ENCODE peak calls at places on chromosomes 3 and 15, in ten cellular contexts. S, I, J, T, W, Q, Y, X, Z and E are unnamed samples.

GRCh38 chr3:194255252-194256039 is 95.7 kb downstream of the CPN2 start:
- DNase-seq in S (peak; percentile 24), J (no peak), T (peak; percentile 49), Q (no peak), Z (no peak), X (peak; percentile 27), I (peak; percentile 95), Y (no peak), W (no peak), E (peak; percentile 16)

GRCh38 chr3:66825421-66825820 is 172.7 kb upstream of the KBTBD8 start:
- DNase-seq in X (no peak), Z (no peak), S (no peak), T (no peak), I (no peak), Y (no peak), J (no peak), Q (no peak), W (no peak), E (no peak)

GRCh38 chr3:56747150-56747549 is 54.6 kb downstream of the ARHGEF3 start:
- DNase-seq in Z (no peak), T (no peak), X (no peak), Q (no peak), I (no peak), J (no peak), Y (no peak), S (no peak), W (no peak), E (no peak)

GRCh38 chr3:173045770-173046382 is 95.2 kb downstream of the SPATA16 start:
- DNase-seq in X (peak; percentile 32), Z (no peak), Y (no peak), W (no peak), S (no peak), Q (no peak), J (no peak), T (no peak), I (peak; percentile 11), E (no peak)

GRCh38 chr3:23431759-23432158 is 228.6 kb downstream of the UBE2E2 start:
- DNase-seq in S (no peak), W (no peak), Z (no peak), J (no peak), X (no peak), I (no peak), Q (no peak), Y (no peak), T (no peak), E (no peak)

GRCh38 chr15:89149501-89150101 is 61.3 kb downstream of the ABHD2 start:
- DNase-seq in Q (no peak), J (no peak), S (no peak), W (no peak), I (no peak), X (no peak), Y (no peak), T (no peak), Z (no peak), E (no peak)

GRCh38 chr3:5122741-5123706 is 932 bp downstream of the ARL8B start:
- DNase-seq in W (peak; percentile 47), Z (peak; percentile 49), I (no peak), J (no peak), S (peak; percentile 4), T (peak; percentile 26), Q (peak; percentile 42), X (peak; percentile 86), Y (no peak), E (peak; percentile 57)

GRCh38 chr3:32000877-32001276 is 19.3 kb downstream of the ZNF860 start:
- DNase-seq in Q (no peak), W (no peak), J (no peak), S (no peak), T (no peak), Z (no peak), Y (no peak), X (no peak), I (no peak), E (no peak)

GRCh38 chr3:48018841-48019240 is 2.6 kb upstream of the MAP4 start:
- DNase-seq in T (no peak), Q (peak; percentile 29), I (no peak), J (no peak), W (peak; percentile 68), Z (peak; percentile 79), S (no peak), Y (no peak), X (peak; percentile 70), E (no peak)

GRCh38 chr3:171393032-171393744 is 67.0 kb downstream of the TNIK start:
- DNase-seq in Q (peak; percentile 70), S (no peak), Y (no peak), I (no peak), W (peak; percentile 72), T (no peak), Z (no peak), J (no peak), X (peak; percentile 94), E (no peak)

GRCh38 chr3:9583792-9584191 is 30.2 kb upstream of the LHFPL4 start:
- DNase-seq in Q (no peak), I (no peak), X (no peak), T (no peak), Y (no peak), S (no peak), J (no peak), W (no peak), Z (no peak), E (no peak)

GRCh38 chr3:192169332-192169915 is 557.9 kb downstream of the FGF12 start:
- DNase-seq in X (no peak), J (no peak), Q (peak; percentile 14), Y (no peak), I (no peak), W (no peak), Z (no peak), S (no peak), T (no peak), E (no peak)

GRCh38 chr15:44435893-44436667 is 8.7 kb downstream of the CTDSPL2 start:
- DNase-seq in I (no peak), Q (no peak), X (no peak), J (no peak), Z (peak; percentile 41), Y (no peak), T (no peak), S (no peak), W (no peak), E (no peak)

GRCh38 chr3:4750306-4751056 is 228.8 kb upstream of the BHLHE40 start:
- DNase-seq in S (no peak), Z (peak; percentile 75), J (no peak), W (peak; percentile 39), Y (no peak), Q (no peak), I (no peak), X (peak; percentile 48), T (no peak), E (peak; percentile 63)

GRCh38 chr3:171563298-171563697 is 103.1 kb upstream of the TNIK start:
- DNase-seq in Y (no peak), Z (no peak), I (no peak), S (no peak), T (no peak), W (no peak), X (no peak), Q (no peak), J (no peak), E (peak; percentile 19)

GRCh38 chr3:59273976-59274375 is 224.2 kb upstream of the CFAP20DC start:
- DNase-seq in T (no peak), W (no peak), Q (no peak), X (peak; percentile 16), J (no peak), I (no peak), Y (no peak), Z (no peak), S (no peak), E (no peak)

GRCh38 chr3:174540536-174540935 is 318.6 kb upstream of the NAALADL2 start:
- DNase-seq in Z (no peak), X (no peak), J (no peak), S (no peak), Y (no peak), T (no peak), W (no peak), Q (no peak), I (no peak), E (no peak)